ENCODE peak calls at places on chromosomes 2 and 18, in four cellular contexts. K is transverse colon, I is fibroblast of lung, J is psoas muscle. F is an unnamed sample. For H3K4me1, the result is how much of the 10 kb centered on the place peaks cover.

GRCh38 chr2:2057125-2057721 is 273.9 kb downstream of the MYT1L start:
- DNase-seq in K (peak), I (peak), J (peak), F (no peak)

GRCh38 chr2:223075301-223076270 is 23.6 kb downstream of the KCNE4 start:
- DNase-seq in K (no peak), I (peak), J (no peak), F (no peak)

GRCh38 chr2:201664334-201664733 is 21.0 kb upstream of the TMEM237 start:
- DNase-seq in K (no peak), I (no peak), J (no peak), F (no peak)

GRCh38 chr2:37599688-37600525 is 71.5 kb downstream of the CDC42EP3 start:
- DNase-seq in K (peak), I (no peak), J (no peak), F (no peak)

GRCh38 chr2:84901593-84902120 is 3.8 kb upstream of the TMSB10 start:
- DNase-seq in K (no peak), I (peak), J (no peak), F (no peak)

GRCh38 chr2:109710505-109711229 is 83.4 kb upstream of the RGPD5 start:
- DNase-seq in K (no peak), I (no peak), J (no peak), F (no peak)

GRCh38 chr2:6960659-6961058 is 43.4 kb downstream of the RNF144A start:
- DNase-seq in K (no peak), I (peak), J (no peak), F (no peak)

GRCh38 chr2:167294031-167294774 is 405.9 kb downstream of the XIRP2 start:
- DNase-seq in K (peak), I (peak), J (peak), F (no peak)

GRCh38 chr2:172704072-172704936 is 31.3 kb upstream of the RAPGEF4 start:
- DNase-seq in K (no peak), I (no peak), J (no peak), F (no peak)

DNA sequence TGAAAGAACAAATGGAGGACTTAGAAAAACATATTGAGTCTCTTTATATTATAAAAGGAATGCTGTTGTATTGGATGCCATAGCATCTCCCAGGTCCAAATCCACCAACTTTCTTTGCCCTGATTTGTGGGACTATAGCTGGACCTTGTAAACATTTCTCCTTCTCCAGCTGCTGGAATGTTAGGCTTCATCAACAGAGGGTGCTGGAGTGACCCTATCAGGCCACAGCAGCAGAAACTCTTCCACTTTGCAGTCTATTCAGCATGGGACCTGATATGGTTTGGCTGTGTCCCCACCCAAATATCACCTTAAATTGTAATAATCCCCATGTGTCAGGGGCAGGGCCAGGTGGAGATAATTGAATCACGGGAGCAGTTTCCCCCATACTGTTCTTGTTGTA is 138.4 kb upstream of the ARL4C start:
- DNase-seq in K (no peak), I (no peak), J (no peak), F (no peak)
- H3K4me1 ChIP-seq in K (under half), I (under half), J (under half), F (under half)

DNA sequence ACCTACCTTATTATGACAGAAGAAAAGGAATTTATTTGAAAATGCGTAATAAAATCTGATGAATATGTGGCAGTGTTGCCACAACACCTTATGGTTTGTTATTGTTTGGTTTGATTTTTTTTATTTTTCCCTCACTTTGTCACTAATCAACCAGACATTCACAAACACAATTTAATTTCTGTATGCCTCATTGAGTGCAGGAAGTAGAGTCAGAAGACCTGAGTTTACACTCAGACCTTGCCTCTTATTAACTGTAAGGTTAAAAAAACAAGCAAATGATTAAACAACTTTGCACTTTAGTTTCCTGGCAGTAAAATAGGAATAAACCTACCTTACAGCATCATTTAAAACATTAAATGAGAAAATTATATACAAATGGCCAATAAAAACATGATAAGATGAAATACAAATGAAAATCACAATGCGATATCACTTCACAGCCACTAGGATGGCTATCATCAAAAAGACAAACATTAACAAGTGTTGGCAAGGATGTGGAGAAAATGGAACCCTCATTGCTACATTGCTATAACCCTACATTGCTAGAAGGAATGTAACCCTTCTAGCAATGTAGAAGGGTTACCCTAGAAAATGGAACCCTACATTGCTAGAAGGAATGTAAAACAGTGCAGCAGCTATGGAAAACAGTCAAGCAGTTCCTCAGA is 3.3 kb downstream of the SESTD1 start:
- DNase-seq in K (no peak), I (no peak), J (no peak), F (no peak)
- H3K4me3 ChIP-seq in K (no peak), I (no peak), J (no peak), F (no peak)

DNA sequence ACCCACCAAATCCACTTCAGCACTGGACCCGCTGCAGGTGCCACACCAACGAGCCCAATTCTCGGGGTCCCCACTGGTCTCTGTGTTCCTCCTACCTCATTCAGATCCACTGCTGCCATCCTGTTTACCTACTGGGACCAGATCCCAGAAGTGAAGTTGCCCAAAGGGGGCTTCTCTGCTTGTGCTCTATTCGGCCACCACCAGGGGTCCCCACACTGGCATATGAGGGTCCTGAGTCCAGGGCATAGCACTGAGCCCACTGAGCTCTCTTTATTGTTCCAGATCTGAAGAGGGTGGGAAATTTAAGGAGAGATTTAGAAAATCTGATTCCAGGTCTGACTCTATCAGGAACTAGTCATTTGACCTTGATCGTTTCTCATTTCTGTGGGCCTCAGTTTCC is 2.4 kb downstream of the GPR45 start:
- DNase-seq in K (no peak), I (no peak), J (no peak), F (no peak)
- TF ChIP-seq CTCF in K (no peak), I (peak), J (no peak), F (no peak)

GRCh38 chr18:56785006-56785405 is 133.8 kb downstream of the WDR7 start:
- DNase-seq in K (no peak), I (no peak), J (no peak), F (no peak)
- H3K4me1 ChIP-seq in K (under half), I (under half), J (under half), F (under half)

GRCh38 chr2:25819597-25820039 is 58.7 kb downstream of the ASXL2 start:
- DNase-seq in K (no peak), I (no peak), J (no peak), F (no peak)
- H3K4me3 ChIP-seq in K (no peak), I (no peak), J (no peak), F (no peak)